ENCODE peak calls at places on chromosome 13, in six cellular contexts. Z is vagina, B is RWPE2, I is heart right ventricle, V is heart left ventricle, J is psoas muscle. L is an unnamed sample.

GRCh38 chr13:30194906-30195305 is 112.4 kb downstream of the KATNAL1 start:
- DNase-seq in V (no peak), B (no peak), I (no peak), J (no peak), Z (no peak), L (no peak)

GRCh38 chr13:59112375-59112774 is 1051.4 kb downstream of the DIAPH3 start:
- DNase-seq in Z (no peak), V (peak; percentile 13), B (no peak), I (peak; percentile 26), J (no peak), L (no peak)

GRCh38 chr13:23921451-23921888 is 24.2 kb upstream of the C1QTNF9B start:
- DNase-seq in I (peak; percentile 17), B (no peak), Z (no peak), V (no peak), J (no peak), L (no peak)

GRCh38 chr13:113917523-113918371 is 53.9 kb upstream of the GAS6 start:
- DNase-seq in B (no peak), J (no peak), Z (peak; percentile 77), V (peak; percentile 2), I (no peak), L (no peak)

GRCh38 chr13:94608586-94608985 is 6.9 kb downstream of the GPR180 start:
- DNase-seq in B (no peak), Z (no peak), J (no peak), V (no peak), I (no peak), L (no peak)

GRCh38 chr13:90445179-90445578 is 902.3 kb upstream of the MIR17HG start:
- DNase-seq in Z (no peak), J (no peak), B (no peak), V (no peak), I (no peak), L (no peak)

GRCh38 chr13:111345682-111346081 is 25.2 kb downstream of the TEX29 start:
- DNase-seq in V (no peak), J (no peak), I (no peak), Z (peak; percentile 77), B (no peak), L (no peak)

GRCh38 chr13:66992183-66992582 is 238.0 kb downstream of the PCDH9 start:
- DNase-seq in V (no peak), B (no peak), J (no peak), I (no peak), Z (no peak), L (no peak)

GRCh38 chr13:111202149-111202548 is 87.0 kb downstream of the ARHGEF7 start:
- DNase-seq in V (no peak), I (no peak), J (no peak), Z (no peak), B (no peak), L (no peak)

GRCh38 chr13:96994849-96995243 is 570 bp upstream of the OXGR1 start:
- DNase-seq in I (no peak), Z (no peak), V (no peak), B (no peak), J (no peak), L (no peak)

GRCh38 chr13:36766295-36766694 is 52.7 kb upstream of the RFXAP start:
- DNase-seq in Z (no peak), J (no peak), I (no peak), B (no peak), V (no peak), L (no peak)

GRCh38 chr13:99398916-99399622 is 91.9 kb upstream of the GPR183 start:
- DNase-seq in J (no peak), I (no peak), B (peak; percentile 41), Z (no peak), V (no peak), L (no peak)

GRCh38 chr13:70960841-70961443 is 852.7 kb upstream of the KLHL1 start:
- DNase-seq in I (no peak), Z (no peak), V (no peak), J (no peak), B (no peak), L (peak; percentile 3)

GRCh38 chr13:111449041-111449440 is 128.6 kb downstream of the TEX29 start:
- DNase-seq in V (no peak), J (no peak), Z (no peak), B (no peak), I (no peak), L (no peak)

GRCh38 chr13:96958286-96958891 is 35.9 kb downstream of the OXGR1 start:
- DNase-seq in J (no peak), B (no peak), Z (no peak), I (no peak), V (no peak), L (no peak)

GRCh38 chr13:93861818-93862217 is 617.7 kb downstream of the DCT start:
- DNase-seq in I (no peak), B (no peak), Z (no peak), V (no peak), J (no peak), L (no peak)

GRCh38 chr13:113912596-113912995 is 48.7 kb upstream of the GAS6 start:
- DNase-seq in J (no peak), Z (no peak), V (no peak), B (no peak), I (no peak), L (no peak)

GRCh38 chr13:113975416-113975815 is 1.5 kb upstream of the C13orf46 start:
- DNase-seq in I (no peak), Z (no peak), B (peak; percentile 51), J (peak; percentile 56), V (no peak), L (no peak)

GRCh38 chr13:71242191-71242590 is 624.8 kb downstream of the DACH1 start:
- DNase-seq in I (peak; percentile 8), V (no peak), Z (no peak), B (no peak), J (no peak), L (no peak)

GRCh38 chr13:37769545-37769944 is 100.0 kb downstream of the TRPC4 start:
- DNase-seq in B (no peak), Z (no peak), J (no peak), V (no peak), I (no peak), L (no peak)

GRCh38 chr13:103960011-103960410 is 893.8 kb upstream of the SLC10A2 start:
- DNase-seq in I (no peak), V (no peak), Z (no peak), J (no peak), B (no peak), L (no peak)

GRCh38 chr13:37164635-37165034 is 59.2 kb upstream of the CSNK1A1L start:
- DNase-seq in I (no peak), B (no peak), J (no peak), Z (no peak), V (no peak), L (no peak)

GRCh38 chr13:95276119-95276505 is 25.1 kb downstream of the ABCC4 start:
- DNase-seq in Z (no peak), I (no peak), V (no peak), J (no peak), B (no peak), L (no peak)

GRCh38 chr13:95924389-95924994 is 128.7 kb downstream of the UGGT2 start:
- DNase-seq in J (no peak), Z (no peak), V (no peak), I (no peak), B (no peak), L (no peak)

GRCh38 chr13:33550885-33551284 is 265.3 kb upstream of the STARD13 start:
- DNase-seq in J (no peak), V (no peak), B (no peak), Z (no peak), I (no peak), L (no peak)

GRCh38 chr13:70856706-70857105 is 748.5 kb upstream of the KLHL1 start:
- DNase-seq in B (no peak), V (no peak), I (no peak), Z (no peak), J (no peak), L (no peak)

GRCh38 chr13:99220199-99220931 is 19.7 kb downstream of the UBAC2 start:
- DNase-seq in J (no peak), V (no peak), B (no peak), Z (no peak), I (no peak), L (peak; percentile 61)

GRCh38 chr13:57631607-57632275 is at the start of gene PCDH17:
- DNase-seq in Z (no peak), B (no peak), J (peak; percentile 53), V (peak; percentile 69), I (peak; percentile 73), L (no peak)

GRCh38 chr13:25885418-25885817 is 166.4 kb downstream of the SHISA2 start:
- DNase-seq in I (no peak), B (no peak), Z (no peak), J (no peak), V (no peak), L (no peak)

DNA sequence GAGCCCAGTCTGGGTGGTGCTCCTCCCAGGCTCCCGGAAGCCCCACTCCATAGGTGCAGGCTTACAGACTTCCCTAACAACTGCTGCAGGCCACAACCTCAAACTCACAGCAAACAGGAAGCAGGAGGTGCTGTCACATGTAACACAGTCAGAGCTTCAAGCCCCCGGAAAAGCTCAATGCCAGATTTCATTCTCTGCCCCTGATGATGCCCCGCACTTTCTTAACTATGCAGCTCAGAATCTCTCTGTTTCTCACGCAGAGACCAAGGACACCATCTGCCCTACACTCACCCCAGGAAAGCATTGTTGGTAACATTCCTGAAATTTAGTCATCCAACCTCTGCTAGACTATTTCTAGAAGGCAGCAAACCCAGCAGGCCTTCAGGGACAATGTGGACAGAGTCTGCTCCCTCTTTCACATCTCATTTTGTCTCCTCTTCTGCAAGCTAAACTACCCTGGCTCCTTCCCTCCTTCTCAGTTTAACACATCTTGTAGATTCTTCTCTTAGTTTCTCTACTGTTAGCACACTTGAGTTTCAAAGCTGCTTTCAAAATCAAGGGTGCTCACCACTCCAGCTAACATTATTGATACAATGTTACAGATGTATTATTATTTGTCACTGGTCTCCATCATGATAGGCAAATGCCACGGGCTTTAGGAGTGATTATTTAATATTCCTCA is 162.5 kb downstream of the KCTD12 start:
- DNase-seq in Z (no peak), I (peak; percentile 12), B (no peak), V (peak; percentile 38), J (no peak), L (no peak)
- H3K27ac ChIP-seq in Z (no peak overlapping the region), I (no peak overlapping the region), B (no peak overlapping the region), V (peak overlapping the region; percentile 5), J (no peak overlapping the region), L (no peak overlapping the region)

GRCh38 chr13:72453161-72453560 is 274.3 kb downstream of the MZT1 start:
- DNase-seq in V (no peak), J (no peak), B (no peak), I (no peak), Z (no peak), L (no peak)

DNA sequence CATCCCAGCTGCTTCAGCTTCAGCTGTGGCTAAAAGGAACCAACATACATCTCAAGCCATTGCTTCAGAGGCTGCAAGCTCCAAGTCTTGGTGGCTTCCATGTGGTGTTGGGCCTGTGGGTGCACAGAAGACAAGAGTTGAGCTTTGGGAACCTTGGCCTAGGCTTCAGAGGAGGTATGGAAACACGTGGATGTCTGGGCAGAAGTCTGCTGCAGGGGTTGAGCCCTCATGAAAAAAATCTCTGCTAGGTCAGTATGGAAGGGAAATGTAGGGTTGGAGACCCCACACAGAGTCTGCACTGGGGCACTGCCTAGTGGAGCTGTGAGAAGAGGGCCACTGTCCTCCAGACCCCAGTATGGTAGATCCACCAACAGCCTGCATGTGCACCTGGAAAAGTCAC is 279.3 kb downstream of the MZT1 start:
- DNase-seq in I (no peak), B (no peak), Z (no peak), V (no peak), J (no peak), L (no peak)
- H3K4me1 ChIP-seq in I (no peaks in the 10 kb centered on the region), B (no peaks in the 10 kb centered on the region), Z (no peaks in the 10 kb centered on the region), V (no peaks in the 10 kb centered on the region), J (no peaks in the 10 kb centered on the region), L (no peaks in the 10 kb centered on the region)

GRCh38 chr13:20713751-20714150 is 10.3 kb downstream of the IL17D start:
- DNase-seq in B (no peak), Z (no peak), V (no peak), J (peak; percentile 75), I (no peak), L (no peak)
- H3K27ac ChIP-seq in B (no peak overlapping the region), Z (peak overlapping the region; percentile 72), V (no peak overlapping the region), J (peak overlapping the region; percentile 91), I (peak overlapping the region; percentile 68), L (no peak overlapping the region)

GRCh38 chr13:43567608-43568007 is 219.2 kb downstream of the ENOX1 start:
- DNase-seq in B (no peak), V (no peak), J (no peak), Z (no peak), I (no peak), L (no peak)
- H3K4me1 ChIP-seq in B (peaks cover 17% of the 10 kb centered on the region), V (no peaks in the 10 kb centered on the region), J (no peaks in the 10 kb centered on the region), Z (peaks cover 30% of the 10 kb centered on the region), I (no peaks in the 10 kb centered on the region), L (no peaks in the 10 kb centered on the region)

L was measured in naive thymus-derived CD4-positive, alpha-beta T cell.